ENCODE peak calls at places on chromosomes 12 and 14, in nine cellular contexts. C is COR-L47; H is activated gamma-delta T cell treated with Interleukin-2 at 50 U/mL for 16 hours; K is NCI-H345; T is neuronal stem cell; V is mucosa of gallbladder; I is activated naive CD8-positive, alpha-beta T cell treated with anti-CD3 and anti-CD28 coated beads, Interleukin-2, amount 50 U/mL, for 24 hours; Z is frontal cortex; E is HepG2. X is an unnamed sample.

GRCh38 chr12:26204612-26205289 is 9.4 kb downstream of the SSPN start:
- DNase-seq in V (no peak), E (no peak), H (no peak), I (no peak), T (no peak), C (no peak), K (no peak), Z (no peak), X (no peak)

GRCh38 chr12:52754135-52754534 is 23.0 kb downstream of the KRT76 start:
- DNase-seq in Z (no peak), V (no peak), H (no peak), C (peak; percentile 28), E (no peak), T (no peak), I (no peak), K (no peak), X (no peak)

GRCh38 chr14:68012861-68013260 is 193.3 kb downstream of the RAD51B start:
- DNase-seq in C (no peak), K (no peak), I (no peak), H (no peak), E (no peak), T (no peak), Z (no peak), V (no peak), X (no peak)

GRCh38 chr12:46212108-46212982 is 56.5 kb downstream of the SLC38A1 start:
- DNase-seq in T (no peak), E (no peak), V (no peak), C (peak; percentile 50), Z (no peak), H (no peak), I (no peak), K (no peak), X (no peak)

GRCh38 chr12:98741229-98741614 is 96.1 kb downstream of the APAF1 start:
- DNase-seq in I (peak; percentile 23), T (no peak), H (no peak), Z (no peak), V (no peak), K (no peak), E (no peak), C (no peak), X (no peak)

GRCh38 chr14:68679746-68680467 is 113.0 kb downstream of the ZFP36L1 start:
- DNase-seq in E (peak; percentile 13), H (no peak), C (no peak), T (no peak), K (no peak), Z (no peak), I (no peak), V (no peak), X (no peak)

GRCh38 chr14:32201816-32202467 is at the start of gene RNU6-7:
- DNase-seq in C (no peak), H (no peak), E (peak; percentile 61), Z (no peak), I (peak; percentile 42), T (peak; percentile 66), K (peak; percentile 78), V (no peak), X (peak; percentile 59)

GRCh38 chr12:10721654-10722501 is 1.2 kb downstream of the YBX3 start:
- DNase-seq in E (peak; percentile 81), T (peak; percentile 48), C (no peak), H (peak; percentile 46), Z (peak; percentile 69), K (peak; percentile 23), V (peak; percentile 88), I (peak; percentile 71), X (peak; percentile 60)

GRCh38 chr14:67420102-67420739 is 8.3 kb upstream of the PLEK2 start:
- DNase-seq in C (no peak), I (peak; percentile 57), E (peak; percentile 32), T (no peak), H (peak; percentile 14), K (no peak), Z (no peak), V (no peak), X (peak; percentile 55)